ENCODE peak calls at places on chromosomes 4 and X, in four cellular contexts. F, W, D and H are unnamed samples.

GRCh38 chrX:15436220-15436619 is 52.0 kb upstream of the VEGFD start:
- DNase-seq in F (no peak), W (no peak), D (no peak), H (no peak)

GRCh38 chr4:55758570-55758969 is 61.0 kb upstream of the EXOC1L start:
- DNase-seq in F (peak; percentile 27), W (no peak), D (no peak), H (peak; percentile 49)

GRCh38 chrX:69067841-69068240 is 97.4 kb downstream of the PJA1 start:
- DNase-seq in F (no peak), W (no peak), D (no peak), H (no peak)

GRCh38 chr4:20356565-20356964 is 104.9 kb downstream of the SLIT2 start:
- DNase-seq in F (peak; percentile 80), W (no peak), D (peak; percentile 88), H (no peak)

GRCh38 chr4:4569036-4569435 is 27.2 kb upstream of the STX18 start:
- DNase-seq in F (no peak), W (no peak), D (no peak), H (no peak)

GRCh38 chr4:124943145-124943889 is 230.8 kb upstream of the ANKRD50 start:
- DNase-seq in F (no peak), W (no peak), D (no peak), H (no peak)

GRCh38 chr4:111933703-111934102 is 211.6 kb upstream of the FAM241A start:
- DNase-seq in F (no peak), W (no peak), D (no peak), H (no peak)

GRCh38 chrX:53268173-53268572 is 13.2 kb downstream of the IQSEC2 start:
- DNase-seq in F (no peak), W (no peak), D (no peak), H (no peak)

GRCh38 chr4:24922416-24922815 is 9.6 kb upstream of the CCDC149 start:
- DNase-seq in F (no peak), W (no peak), D (no peak), H (no peak)

GRCh38 chrX:13893826-13894225 is 76.9 kb upstream of the GPM6B start:
- DNase-seq in F (no peak), W (no peak), D (no peak), H (no peak)

GRCh38 chrX:1392376-1393130 is 640 bp upstream of the SLC25A6 start:
- DNase-seq in F (no peak), W (peak; percentile 15), D (no peak), H (no peak)

GRCh38 chr4:127634181-127634580 is 1.4 kb downstream of the INTU start:
- DNase-seq in F (no peak), W (peak; percentile 64), D (no peak), H (no peak)

GRCh38 chrX:108584617-108585211 is 145.1 kb downstream of the COL4A5 start:
- DNase-seq in F (no peak), W (no peak), D (no peak), H (no peak)

GRCh38 chr4:93776386-93777080 is 52.0 kb upstream of the ATOH1 start:
- DNase-seq in F (no peak), W (peak; percentile 4), D (no peak), H (no peak)

GRCh38 chrX:53089224-53089842 is 4.6 kb upstream of the KANTR start:
- DNase-seq in F (peak; percentile 41), W (no peak), D (peak; percentile 44), H (no peak)

GRCh38 chrX:22134681-22135080 is 102.6 kb downstream of the PHEX start:
- DNase-seq in F (no peak), W (peak; percentile 49), D (no peak), H (no peak)

GRCh38 chr4:153151535-153152452 is 52.4 kb upstream of the TRIM2 start:
- DNase-seq in F (peak; percentile 71), W (no peak), D (peak; percentile 90), H (no peak)

GRCh38 chrX:14899607-14900006 is 26.4 kb downstream of the MOSPD2 start:
- DNase-seq in F (no peak), W (no peak), D (no peak), H (no peak)